ENCODE peak calls at places on chromosomes 12 and 14, in eight cellular contexts. Y is pancreas, F is dorsolateral prefrontal cortex, U is HL-60, Q is lung, C is GM23338, K is HCT116, L is WERI-Rb-1. I is an unnamed sample.

GRCh38 chr12:48750769-48751356 is 34.4 kb upstream of the CCNT1 start:
- DNase-seq in K (no peak), Y (no peak), U (no peak), L (no peak), Q (no peak), F (no peak), C (no peak), I (no peak)

GRCh38 chr14:68593806-68594536 is 198.9 kb downstream of the ZFP36L1 start:
- DNase-seq in L (peak; percentile 48), U (peak; percentile 20), F (no peak), Q (no peak), C (no peak), Y (peak; percentile 44), K (no peak), I (no peak)

GRCh38 chr14:87286191-87286590 is 706.8 kb downstream of the GALC start:
- DNase-seq in Y (no peak), L (no peak), Q (no peak), K (no peak), F (no peak), U (no peak), C (no peak), I (no peak)

GRCh38 chr14:76775159-76775694 is 14.0 kb downstream of the VASH1 start:
- DNase-seq in U (no peak), Q (no peak), C (no peak), F (no peak), L (no peak), K (no peak), Y (no peak), I (no peak)

GRCh38 chr14:103679351-103679750 is 35.9 kb downstream of the XRCC3 start:
- DNase-seq in F (no peak), K (peak; percentile 3), Y (no peak), C (peak; percentile 62), U (peak; percentile 80), Q (no peak), L (peak; percentile 66), I (peak; percentile 17)

GRCh38 chr12:2168808-2169207 is 116.0 kb downstream of the CACNA1C start:
- DNase-seq in U (no peak), C (no peak), K (peak; percentile 32), F (no peak), L (no peak), Y (no peak), Q (no peak), I (no peak)

GRCh38 chr12:78483767-78484315 is 380.7 kb upstream of the SYT1 start:
- DNase-seq in Q (no peak), Y (no peak), C (no peak), U (no peak), F (no peak), L (no peak), K (no peak), I (no peak)

GRCh38 chr12:130481392-130481879 is 143.7 kb downstream of the PIWIL1 start:
- DNase-seq in Q (no peak), C (no peak), L (no peak), Y (no peak), K (no peak), F (no peak), U (no peak), I (no peak)

GRCh38 chr12:83796527-83796926 is 1109.8 kb downstream of the TMTC2 start:
- DNase-seq in Q (no peak), K (peak; percentile 8), L (no peak), Y (no peak), U (no peak), C (peak; percentile 21), F (no peak), I (no peak)

GRCh38 chr12:68450947-68451260 is 118.7 kb upstream of the MDM1 start:
- DNase-seq in K (no peak), U (no peak), Q (no peak), Y (no peak), L (no peak), F (no peak), C (no peak), I (no peak)

GRCh38 chr12:7501031-7501585 is 2.5 kb downstream of the CD163 start:
- DNase-seq in Q (no peak), K (no peak), U (no peak), C (no peak), L (no peak), Y (no peak), F (no peak), I (peak; percentile 32)
- H3K4me3 ChIP-seq in Q (no peak overlapping the region), K (no peak overlapping the region), U (no peak overlapping the region), C (no peak overlapping the region), L (no peak overlapping the region), Y (no peak overlapping the region), F (peak overlapping the region; percentile 10), I (no peak overlapping the region)

GRCh38 chr12:15978431-15978950 is 67.4 kb downstream of the DERA start:
- DNase-seq in Y (no peak), L (no peak), U (no peak), C (no peak), F (no peak), K (no peak), Q (no peak), I (peak; percentile 79)

GRCh38 chr12:15982071-15982470 is 70.9 kb downstream of the DERA start:
- DNase-seq in Y (no peak), C (no peak), K (no peak), L (no peak), Q (no peak), F (no peak), U (no peak), I (no peak)

GRCh38 chr12:15982471-15982870 is 71.3 kb downstream of the DERA start:
- DNase-seq in L (no peak), C (peak; percentile 43), Q (no peak), K (no peak), F (no peak), Y (no peak), U (no peak), I (peak; percentile 26)

GRCh38 chr12:15979096-15980091 is 68.3 kb downstream of the DERA start:
- DNase-seq in L (peak; percentile 19), F (no peak), U (no peak), Y (no peak), Q (no peak), K (no peak), C (peak; percentile 67), I (peak; percentile 42)

DNA sequence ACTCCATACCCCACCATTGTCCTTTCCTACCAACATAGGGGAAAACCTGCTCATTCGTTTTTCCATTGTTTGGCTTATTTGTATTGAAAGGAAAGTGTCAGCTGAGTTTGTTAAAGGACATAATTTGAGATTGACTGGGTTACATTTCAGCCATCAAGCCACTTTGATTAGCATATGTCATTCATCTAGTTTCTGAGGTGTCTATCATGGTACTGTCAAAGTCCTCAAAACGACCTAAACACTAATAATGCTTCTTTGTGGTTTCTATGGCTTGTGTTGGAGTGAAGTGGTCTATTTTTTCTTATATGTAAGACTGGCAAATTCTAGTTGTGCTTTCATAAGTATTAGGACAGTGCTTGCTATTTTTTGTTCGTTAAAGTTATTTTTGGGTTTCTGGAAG is 66.9 kb downstream of the DERA start:
- DNase-seq in Y (no peak), U (no peak), K (no peak), F (no peak), L (no peak), C (no peak), Q (no peak), I (no peak)
- TF ChIP-seq CTCF in Y (no peak), U (no peak), K (no peak), F (no peak), L (no peak), C (no peak), Q (no peak), I (no peak)

GRCh38 chr12:51896236-51896635 is 8.3 kb downstream of the ANKRD33 start:
- DNase-seq in K (no peak), Y (no peak), L (no peak), Q (no peak), F (no peak), U (no peak), C (no peak), I (no peak)

GRCh38 chr12:51898937-51899336 is 8.4 kb upstream of the ACVRL1 start:
- DNase-seq in C (no peak), U (no peak), F (no peak), Y (no peak), Q (no peak), L (no peak), K (no peak), I (no peak)

GRCh38 chr12:51895378-51896135 is 7.7 kb downstream of the ANKRD33 start:
- DNase-seq in K (no peak), L (no peak), C (no peak), Y (no peak), F (no peak), Q (no peak), U (no peak), I (no peak)

GRCh38 chr12:51898506-51898905 is 8.8 kb upstream of the ACVRL1 start:
- DNase-seq in C (no peak), F (no peak), Y (no peak), L (no peak), U (no peak), K (no peak), Q (no peak), I (no peak)

DNA sequence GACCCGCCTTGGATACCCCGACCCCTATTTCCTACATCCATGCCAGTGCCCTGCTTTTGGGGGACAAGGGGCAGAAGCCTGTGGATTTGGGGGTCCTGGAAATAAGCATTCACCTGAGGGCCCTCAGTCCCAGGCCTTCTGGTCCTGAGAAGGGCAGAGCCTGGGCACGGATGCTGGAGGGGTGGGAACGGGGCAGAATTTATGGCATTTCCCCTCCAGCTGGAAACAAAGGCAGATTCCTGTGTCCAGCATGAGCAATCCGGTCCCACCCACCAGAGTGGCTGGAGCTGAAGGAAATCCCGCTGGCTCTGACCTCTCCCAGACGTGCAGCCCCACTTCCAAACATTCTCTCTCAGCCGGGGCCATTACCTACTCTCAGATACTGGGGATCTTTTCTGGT is 9.3 kb downstream of the ANKRD33 start:
- DNase-seq in Q (no peak), U (no peak), K (no peak), L (no peak), C (no peak), Y (no peak), F (no peak), I (no peak)
- H3K27ac ChIP-seq in Q (peak overlapping the region; percentile 64), U (no peak overlapping the region), K (no peak overlapping the region), L (no peak overlapping the region), C (no peak overlapping the region), Y (no peak overlapping the region), F (peak overlapping the region; percentile 14), I (no peak overlapping the region)

GRCh38 chr12:34345801-34346200 is 323.5 kb downstream of the ALG10 start:
- DNase-seq in Q (no peak), K (no peak), C (no peak), U (no peak), L (no peak), F (no peak), Y (no peak), I (no peak)

GRCh38 chr12:34347367-34347766 is 325.1 kb downstream of the ALG10 start:
- DNase-seq in Q (no peak), C (peak; percentile 28), K (no peak), F (no peak), Y (no peak), U (no peak), L (peak; percentile 19), I (no peak)

GRCh38 chr12:34348064-34348463 is 325.8 kb downstream of the ALG10 start:
- DNase-seq in U (no peak), F (no peak), L (no peak), K (no peak), Y (no peak), Q (no peak), C (no peak), I (no peak)

GRCh38 chr12:34344851-34345522 is 322.7 kb downstream of the ALG10 start:
- DNase-seq in Y (no peak), U (no peak), Q (no peak), K (no peak), F (no peak), C (no peak), L (no peak), I (no peak)

GRCh38 chr12:34346372-34347034 is 324.2 kb downstream of the ALG10 start:
- DNase-seq in U (no peak), L (no peak), C (no peak), F (no peak), K (no peak), Q (no peak), Y (no peak), I (no peak)
- H3K4me3 ChIP-seq in U (no peak overlapping the region), L (no peak overlapping the region), C (no peak overlapping the region), F (no peak overlapping the region), K (no peak overlapping the region), Q (no peak overlapping the region), Y (no peak overlapping the region), I (no peak overlapping the region)